ENCODE peak calls at places on chromosomes 2 and 18, in seven cellular contexts. L is neural progenitor cell, G is tibial nerve, C is mucosa of descending colon, K is endothelial cell of umbilical vein, I is PC-9, S is stomach. A is an unnamed sample.

GRCh38 chr2:1874950-1875349 is 130.6 kb upstream of the PXDN start:
- DNase-seq in C (no peak), S (no peak), I (no peak), G (no peak), K (no peak), L (no peak), A (no peak)

GRCh38 chr2:227454323-227454860 is 17.6 kb upstream of the AGFG1 start:
- DNase-seq in I (no peak), C (no peak), L (no peak), K (no peak), S (no peak), G (no peak), A (peak; percentile 56)

GRCh38 chr2:215432759-215433594 is 2.9 kb downstream of the FN1 start:
- DNase-seq in S (no peak), L (no peak), C (no peak), I (no peak), G (no peak), K (peak; percentile 31), A (no peak)

GRCh38 chr18:29979884-29980283 is 1062.7 kb downstream of the DSC3 start:
- DNase-seq in L (peak; percentile 32), K (no peak), S (no peak), I (no peak), C (no peak), G (no peak), A (no peak)

GRCh38 chr2:163347982-163348842 is 387.6 kb downstream of the FIGN start:
- DNase-seq in S (peak; percentile 65), K (peak; percentile 71), C (peak; percentile 58), G (peak; percentile 23), I (peak; percentile 85), L (peak; percentile 91), A (peak; percentile 15)

GRCh38 chr2:15346624-15347023 is 214.5 kb downstream of the NBAS start:
- DNase-seq in K (no peak), S (no peak), G (no peak), I (no peak), L (no peak), C (no peak), A (no peak)

GRCh38 chr2:234904785-234905184 is 47.0 kb upstream of the SH3BP4 start:
- DNase-seq in S (no peak), C (no peak), G (no peak), K (no peak), I (peak; percentile 12), L (no peak), A (no peak)

GRCh38 chr2:241378816-241379215 is 22.7 kb downstream of the FARP2 start:
- DNase-seq in L (no peak), C (no peak), K (no peak), G (no peak), S (no peak), I (no peak), A (no peak)

GRCh38 chr2:39996653-39997080 is 217.6 kb upstream of the THUMPD2 start:
- DNase-seq in C (no peak), I (no peak), K (peak; percentile 77), S (no peak), L (no peak), G (no peak), A (no peak)

GRCh38 chr2:231395188-231396057 is at the start of gene B3GNT7:
- DNase-seq in C (peak; percentile 83), S (peak; percentile 57), I (no peak), L (peak; percentile 61), K (no peak), G (no peak), A (no peak)

GRCh38 chr2:236344446-236344845 is 80.2 kb upstream of the ASB18 start:
- DNase-seq in S (no peak), C (no peak), K (no peak), L (no peak), I (no peak), G (no peak), A (no peak)

GRCh38 chr2:68516051-68516771 is 48.8 kb downstream of the APLF start:
- DNase-seq in I (no peak), C (no peak), L (no peak), G (no peak), S (no peak), K (no peak), A (no peak)

GRCh38 chr2:177641321-177641720 is 248.7 kb downstream of the AGPS start:
- DNase-seq in I (no peak), S (no peak), G (no peak), K (no peak), L (no peak), C (no peak), A (no peak)
- H3K4me1 ChIP-seq in I (no peaks in the 10 kb centered on the region), S (no peaks in the 10 kb centered on the region), G (peaks cover 8% of the 10 kb centered on the region), K (no peaks in the 10 kb centered on the region), L (no peaks in the 10 kb centered on the region), C (no peaks in the 10 kb centered on the region), A (peaks cover 10% of the 10 kb centered on the region)

GRCh38 chr18:47247036-47247832 is 4.2 kb downstream of the SKOR2 start:
- DNase-seq in C (no peak), G (no peak), K (no peak), I (no peak), S (no peak), L (peak; percentile 83), A (no peak)
- H3K4me3 ChIP-seq in C (no peak overlapping the region), G (no peak overlapping the region), K (no peak overlapping the region), I (no peak overlapping the region), S (peak overlapping the region; percentile 6), L (peak overlapping the region; percentile 47), A (no peak overlapping the region)

GRCh38 chr18:62811674-62812073 is 96.3 kb downstream of the PHLPP1 start:
- DNase-seq in L (no peak), K (no peak), S (no peak), C (no peak), G (no peak), I (no peak), A (no peak)
- H3K4me1 ChIP-seq in L (peaks cover 51% of the 10 kb centered on the region), K (no peaks in the 10 kb centered on the region), S (peaks cover 12% of the 10 kb centered on the region), C (peaks cover 22% of the 10 kb centered on the region), G (peaks cover 18% of the 10 kb centered on the region), I (peaks cover 34% of the 10 kb centered on the region), A (peaks cover 57% of the 10 kb centered on the region)

DNA sequence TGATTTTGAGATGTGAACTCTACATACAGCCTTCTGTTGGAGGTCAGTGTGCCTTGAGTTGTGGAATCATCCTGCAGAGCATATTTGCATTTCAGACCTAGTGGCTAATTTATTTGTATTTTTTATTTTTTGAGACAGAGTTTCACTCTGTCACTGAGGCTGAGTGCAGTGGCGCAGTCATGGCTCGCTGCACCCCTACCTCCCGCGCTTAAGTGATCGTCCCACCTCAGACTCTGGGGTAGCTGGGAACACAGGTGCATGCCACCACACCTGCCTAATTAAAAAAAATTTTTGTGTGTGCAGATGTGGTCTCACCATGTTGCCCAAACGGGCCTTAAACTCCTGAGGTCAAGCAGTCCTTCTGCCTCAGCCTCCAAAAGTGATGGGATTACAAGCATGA is 104.4 kb downstream of the ASXL3 start:
- DNase-seq in I (no peak), G (no peak), L (no peak), S (no peak), C (no peak), K (no peak), A (no peak)
- H3K4me3 ChIP-seq in I (no peak overlapping the region), G (no peak overlapping the region), L (no peak overlapping the region), S (no peak overlapping the region), C (no peak overlapping the region), K (no peak overlapping the region), A (no peak overlapping the region)

GRCh38 chr18:4252840-4253239 is 202.3 kb downstream of the DLGAP1 start:
- DNase-seq in G (no peak), I (no peak), L (no peak), K (no peak), S (no peak), C (no peak), A (no peak)

GRCh38 chr18:4260107-4260506 is 195.0 kb downstream of the DLGAP1 start:
- DNase-seq in K (no peak), G (no peak), I (no peak), C (no peak), L (no peak), S (no peak), A (no peak)

GRCh38 chr18:4254840-4255239 is 200.3 kb downstream of the DLGAP1 start:
- DNase-seq in I (no peak), S (no peak), L (peak; percentile 31), G (no peak), K (no peak), C (no peak), A (no peak)

GRCh38 chr18:4251873-4252272 is 203.2 kb downstream of the DLGAP1 start:
- DNase-seq in S (no peak), L (no peak), K (no peak), C (no peak), I (no peak), G (no peak), A (no peak)

DNA sequence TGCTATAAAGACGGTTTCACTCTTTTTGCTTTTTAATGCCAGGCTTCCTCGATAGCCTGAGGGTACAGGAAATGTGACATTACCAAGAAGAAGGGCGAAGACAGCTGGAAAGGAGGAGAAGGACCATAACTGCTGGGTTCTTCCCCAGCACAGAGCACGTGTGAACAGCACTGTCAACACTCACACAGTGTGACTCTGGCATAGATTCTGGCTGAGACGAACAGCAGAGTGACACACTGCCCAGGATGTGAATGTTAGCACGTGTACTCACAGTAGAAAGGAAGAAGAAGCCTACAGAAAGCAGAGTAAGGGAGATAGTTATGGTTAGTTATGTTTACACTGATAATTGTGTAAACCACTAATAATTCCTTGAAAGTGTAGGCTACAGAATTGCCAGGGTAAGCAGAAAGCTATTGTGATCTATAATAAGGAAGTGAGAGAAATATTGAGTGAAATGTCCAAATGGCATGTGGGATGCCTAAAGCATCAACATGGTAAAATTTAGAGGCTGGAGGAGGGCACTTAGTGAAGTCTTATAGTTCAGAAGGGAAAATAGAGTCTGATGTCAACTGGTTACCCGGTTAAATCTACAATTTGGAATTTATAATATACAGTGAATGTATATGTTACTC is 198.2 kb downstream of the DLGAP1 start:
- DNase-seq in S (no peak), C (no peak), I (no peak), K (no peak), L (no peak), G (no peak), A (no peak)
- H3K4me1 ChIP-seq in S (no peaks in the 10 kb centered on the region), C (no peaks in the 10 kb centered on the region), I (no peaks in the 10 kb centered on the region), K (no peaks in the 10 kb centered on the region), L (peaks cover 43% of the 10 kb centered on the region), G (no peaks in the 10 kb centered on the region), A (no peaks in the 10 kb centered on the region)

GRCh38 chr2:23662941-23663729 is 263.8 kb downstream of the ATAD2B start:
- DNase-seq in C (no peak), L (no peak), K (no peak), I (no peak), G (no peak), S (no peak), A (no peak)
- H3K4me3 ChIP-seq in C (no peak overlapping the region), L (no peak overlapping the region), K (no peak overlapping the region), I (no peak overlapping the region), G (peak overlapping the region; percentile 47), S (peak overlapping the region; percentile 39), A (no peak overlapping the region)

A was measured in Caco-2.